ENCODE peak calls at places on chromosomes 1 and 21, in six cellular contexts. R is prostate gland, P is PC-3, C is BJ, E is brain microvascular endothelial cell, I is tibial artery. U is an unnamed sample.

GRCh38 chr21:39141502-39141901 is 41.7 kb downstream of the PSMG1 start:
- DNase-seq in P (no peak), R (no peak), E (no peak), C (no peak), I (no peak), U (peak)

GRCh38 chr1:230917284-230918135 is 49.2 kb upstream of the C1orf198 start:
- DNase-seq in R (peak), P (peak), E (peak), C (no peak), I (peak), U (peak)

GRCh38 chr1:43466403-43466802 is 12.7 kb upstream of the HYI start:
- DNase-seq in C (no peak), P (no peak), I (no peak), R (no peak), E (no peak), U (no peak)

GRCh38 chr1:188050250-188050649 is 1221.5 kb downstream of the PLA2G4A start:
- DNase-seq in E (no peak), P (no peak), C (no peak), I (no peak), R (no peak), U (no peak)

GRCh38 chr1:226825037-226825745 is 45.2 kb upstream of the PSEN2 start:
- DNase-seq in P (no peak), C (no peak), E (no peak), I (no peak), R (no peak), U (no peak)

GRCh38 chr1:84603223-84603622 is 29.0 kb upstream of the CTBS start:
- DNase-seq in I (no peak), R (no peak), E (peak), P (peak), C (no peak), U (peak)

GRCh38 chr21:26572668-26573381 is at the start of gene CYYR1:
- DNase-seq in C (no peak), R (no peak), P (no peak), I (no peak), E (no peak), U (peak)

GRCh38 chr1:38848069-38848468 is 11.5 kb downstream of the RRAGC start:
- DNase-seq in R (no peak), C (no peak), P (no peak), I (no peak), E (no peak), U (no peak)

GRCh38 chr1:222225171-222225570 is 322.7 kb downstream of the HHIPL2 start:
- DNase-seq in E (no peak), P (peak), C (no peak), R (no peak), I (no peak), U (no peak)

GRCh38 chr1:9861371-9861770 is 37.6 kb upstream of the CLSTN1 start:
- DNase-seq in E (no peak), P (no peak), R (no peak), C (no peak), I (no peak), U (no peak)

GRCh38 chr1:183567584-183567983 is 22.7 kb downstream of the NCF2 start:
- DNase-seq in P (peak), R (no peak), C (no peak), E (no peak), I (peak), U (peak)

GRCh38 chr1:114043046-114043445 is 63.8 kb downstream of the OLFML3 start:
- DNase-seq in R (no peak), I (no peak), C (no peak), P (no peak), E (no peak), U (no peak)

GRCh38 chr1:88646852-88647645 is 37.0 kb upstream of the PKN2 start:
- DNase-seq in E (no peak), R (no peak), C (no peak), P (no peak), I (no peak), U (no peak)

GRCh38 chr1:234730542-234731370 is 120.8 kb upstream of the IRF2BP2 start:
- DNase-seq in P (no peak), E (no peak), R (no peak), C (no peak), I (no peak), U (no peak)

GRCh38 chr1:32250893-32251716 is at the start of gene LCK:
- DNase-seq in E (no peak), I (no peak), P (no peak), R (no peak), C (no peak), U (no peak)

GRCh38 chr1:153353226-153353947 is 4.3 kb upstream of the S100A9 start:
- DNase-seq in R (no peak), P (peak), C (no peak), E (no peak), I (no peak), U (no peak)

GRCh38 chr1:243388276-243388675 is 132.4 kb downstream of the SDCCAG8 start:
- DNase-seq in C (no peak), R (no peak), E (no peak), P (peak), I (no peak), U (no peak)

GRCh38 chr21:37227071-37228002 is 39.8 kb downstream of the VPS26C start:
- DNase-seq in C (no peak), E (no peak), P (no peak), R (no peak), I (no peak), U (no peak)

GRCh38 chr21:37223804-37224345 is 43.3 kb downstream of the VPS26C start:
- DNase-seq in C (no peak), P (no peak), R (no peak), I (no peak), E (no peak), U (no peak)

GRCh38 chr21:37225440-37225839 is 41.7 kb downstream of the VPS26C start:
- DNase-seq in R (no peak), E (no peak), I (no peak), P (no peak), C (no peak), U (no peak)

GRCh38 chr21:37226356-37226920 is 40.7 kb downstream of the VPS26C start:
- DNase-seq in C (no peak), E (no peak), I (no peak), R (no peak), P (no peak), U (no peak)

GRCh38 chr21:37224861-37225260 is 42.3 kb downstream of the VPS26C start:
- DNase-seq in E (no peak), R (no peak), C (no peak), P (no peak), I (no peak), U (no peak)
- H3K4me3 ChIP-seq in E (no peak), R (no peak), C (no peak), P (no peak), I (no peak), U (no peak)

DNA sequence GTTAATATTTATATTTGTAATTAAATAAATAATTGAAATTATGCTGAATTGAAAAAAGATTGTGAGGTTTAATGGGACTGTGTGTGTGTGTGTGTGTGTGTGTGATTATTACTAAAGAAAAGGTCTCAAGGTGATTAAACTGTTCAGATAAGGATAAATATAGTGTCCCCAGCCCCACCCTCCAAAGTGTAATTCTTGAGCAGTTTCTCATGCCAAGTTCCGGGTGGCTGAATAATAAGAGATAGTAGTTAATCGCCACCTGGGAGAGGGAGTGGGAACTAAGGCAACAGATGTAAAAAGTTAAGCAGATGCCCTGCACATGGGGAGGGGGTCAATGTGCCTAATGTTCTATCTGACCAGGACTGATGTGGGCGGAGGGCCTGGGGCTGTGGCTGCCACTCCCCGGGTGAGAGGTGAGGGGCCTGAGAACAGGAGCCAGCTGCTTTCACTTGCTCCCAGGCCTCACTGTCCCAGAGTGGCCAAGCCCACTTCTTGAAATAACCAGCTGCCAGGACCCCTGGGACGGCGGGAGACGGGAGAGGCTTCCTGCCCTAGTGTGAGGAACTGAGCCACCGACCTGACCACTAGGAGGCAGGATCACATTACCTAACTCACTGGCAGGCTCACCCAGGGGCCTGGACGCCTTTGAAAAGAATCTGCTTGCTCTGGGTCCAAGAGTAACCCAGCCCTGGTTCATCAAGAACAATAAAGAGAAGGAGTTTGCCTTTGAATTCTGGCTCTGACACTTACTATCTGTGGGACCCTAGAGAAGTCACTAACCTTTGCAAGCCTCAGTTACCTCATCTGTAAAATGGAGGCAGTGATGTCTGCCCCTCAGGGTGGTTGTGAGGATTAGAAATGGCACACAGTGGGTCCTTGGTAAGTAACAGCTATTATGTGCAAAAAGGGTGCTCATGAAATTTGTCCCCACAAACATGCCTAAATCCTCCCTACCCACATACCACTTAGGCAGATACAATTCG is 179.2 kb downstream of the ATG4C start:
- DNase-seq in P (peak), C (no peak), R (peak), E (peak), I (no peak), U (peak)
- TF ChIP-seq CTCF in P (peak), C (peak), R (no peak), E (peak), I (no peak), U (peak)

GRCh38 chr1:8170059-8170835 is 144.1 kb upstream of the ERRFI1 start:
- DNase-seq in P (no peak), R (peak), E (no peak), C (no peak), I (no peak), U (no peak)

GRCh38 chr1:8174807-8175206 is 143.1 kb upstream of the SLC45A1 start:
- DNase-seq in E (no peak), P (no peak), C (no peak), R (no peak), I (no peak), U (no peak)

GRCh38 chr1:8169364-8170058 is 143.4 kb upstream of the ERRFI1 start:
- DNase-seq in I (no peak), C (peak), E (peak), R (peak), P (peak), U (peak)

GRCh38 chr1:8167936-8168335 is 141.8 kb upstream of the ERRFI1 start:
- DNase-seq in R (no peak), C (no peak), E (no peak), I (no peak), P (no peak), U (no peak)

GRCh38 chr1:8171751-8172464 is 145.8 kb upstream of the ERRFI1 start:
- DNase-seq in I (no peak), E (no peak), P (peak), C (no peak), R (no peak), U (no peak)
- H3K4me3 ChIP-seq in I (no peak), E (no peak), P (no peak), C (no peak), R (no peak), U (no peak)

GRCh38 chr1:24779689-24780464 is 34.6 kb downstream of the CLIC4 start:
- DNase-seq in R (no peak), P (no peak), C (no peak), E (no peak), I (no peak), U (no peak)
- TF ChIP-seq CTCF in R (no peak), P (peak), C (no peak), E (peak), I (no peak), U (peak)

DNA sequence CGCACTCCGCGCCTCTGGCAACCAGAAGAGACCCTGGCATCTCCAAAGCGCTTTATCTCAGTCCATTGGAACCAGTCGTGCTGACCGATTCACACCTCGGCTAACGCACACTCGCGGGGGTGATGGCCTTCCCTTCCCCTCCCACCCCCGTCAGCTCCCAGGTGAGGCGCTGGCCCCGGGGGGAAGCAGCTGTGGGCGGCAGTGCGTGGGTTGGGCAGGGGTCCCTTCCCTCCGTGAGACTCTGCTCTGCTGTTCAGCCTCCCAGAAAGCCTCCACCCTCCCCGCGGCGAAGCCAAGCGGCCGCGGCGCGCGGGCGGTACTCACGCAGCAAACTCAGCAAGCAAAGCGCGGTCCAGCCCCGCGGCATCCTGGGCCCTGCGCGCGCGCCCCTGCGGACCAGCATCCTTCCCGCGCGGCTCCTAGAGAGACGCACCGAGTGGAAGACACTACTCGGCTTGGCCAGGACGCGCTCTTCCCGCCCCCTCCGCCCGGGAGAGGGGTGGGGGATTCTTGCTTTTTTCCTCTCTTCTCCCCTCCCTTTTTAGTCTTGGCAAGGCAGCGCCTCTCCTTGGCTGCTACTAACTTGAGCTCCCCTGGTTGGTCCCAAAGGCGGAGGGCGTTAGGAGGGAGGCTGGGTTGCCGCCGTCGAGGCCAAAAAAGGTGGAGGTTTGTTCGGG is at the start of gene CD34:
- DNase-seq in P (no peak), R (no peak), E (no peak), I (peak), C (no peak), U (no peak)
- H3K4me3 ChIP-seq in P (peak), R (peak), E (peak), I (peak), C (peak), U (peak)

GRCh38 chr1:160209656-160210046 is 4.5 kb downstream of the PEA15 start:
- DNase-seq in I (no peak), E (no peak), P (no peak), C (no peak), R (no peak), U (no peak)
- TF ChIP-seq CTCF in I (no peak), E (no peak), P (no peak), C (no peak), R (no peak), U (no peak)